ENCODE peak calls at places on chromosome 12, in ten cellular contexts. M, V, B, H, T, N, X, S, W and U are unnamed samples.
A peak's percentile ranks its signal among the peaks of the same experiment; 100 is the strongest.

GRCh38 chr12:71164877-71165197 is 7.0 kb upstream of the TSPAN8 start:
- DNase-seq in M (no peak), V (no peak), B (no peak), H (peak; percentile 48), T (peak; percentile 5), N (no peak), X (no peak), S (peak; percentile 48), W (no peak), U (peak; percentile 72)

GRCh38 chr12:107352347-107353081 is 259.2 kb upstream of the CRY1 start:
- DNase-seq in M (no peak), V (no peak), B (no peak), H (no peak), T (no peak), N (no peak), X (no peak), S (no peak), W (no peak), U (no peak)

GRCh38 chr12:31265722-31266121 is 60.2 kb downstream of the SINHCAF start:
- DNase-seq in M (no peak), V (no peak), B (no peak), H (no peak), T (no peak), N (peak; percentile 45), X (no peak), S (no peak), W (no peak), U (no peak)

GRCh38 chr12:132657004-132657727 is 30.0 kb downstream of the POLE start:
- DNase-seq in M (no peak), V (no peak), B (no peak), H (no peak), T (no peak), N (no peak), X (no peak), S (no peak), W (no peak), U (no peak)

GRCh38 chr12:96141216-96141944 is 52.8 kb upstream of the ELK3 start:
- DNase-seq in M (no peak), V (peak; percentile 71), B (peak; percentile 38), H (no peak), T (no peak), N (no peak), X (no peak), S (no peak), W (no peak), U (peak; percentile 38)

GRCh38 chr12:97556201-97556824 is 93.7 kb downstream of the RMST start:
- DNase-seq in M (peak; percentile 31), V (no peak), B (peak; percentile 33), H (no peak), T (peak; percentile 58), N (no peak), X (no peak), S (peak; percentile 84), W (peak; percentile 87), U (peak; percentile 19)

GRCh38 chr12:79098530-79098929 is 234.0 kb downstream of the SYT1 start:
- DNase-seq in M (no peak), V (no peak), B (no peak), H (no peak), T (no peak), N (no peak), X (no peak), S (no peak), W (no peak), U (no peak)

GRCh38 chr12:52251367-52252055 is 18.5 kb downstream of the KRT7 start:
- DNase-seq in M (no peak), V (no peak), B (no peak), H (no peak), T (no peak), N (no peak), X (no peak), S (peak; percentile 30), W (no peak), U (no peak)

GRCh38 chr12:2248087-2248900 is 195.5 kb downstream of the CACNA1C start:
- DNase-seq in M (no peak), V (peak; percentile 91), B (peak; percentile 45), H (peak; percentile 23), T (no peak), N (no peak), X (no peak), S (no peak), W (no peak), U (peak; percentile 39)

GRCh38 chr12:121787063-121787774 is 6.3 kb downstream of the RHOF start:
- DNase-seq in M (no peak), V (no peak), B (peak; percentile 51), H (peak; percentile 59), T (no peak), N (peak; percentile 91), X (no peak), S (peak; percentile 57), W (peak; percentile 98), U (no peak)

GRCh38 chr12:54360717-54361456 is 3.4 kb downstream of the GPR84 start:
- DNase-seq in M (peak; percentile 95), V (peak; percentile 82), B (peak; percentile 82), H (peak; percentile 84), T (peak; percentile 64), N (peak; percentile 86), X (peak; percentile 71), S (peak; percentile 86), W (peak; percentile 89), U (peak; percentile 89)

GRCh38 chr12:121789800-121790748 is 3.4 kb downstream of the RHOF start:
- DNase-seq in M (no peak), V (peak; percentile 34), B (peak; percentile 75), H (peak; percentile 87), T (no peak), N (peak; percentile 99), X (no peak), S (peak; percentile 87), W (peak; percentile 46), U (no peak)

GRCh38 chr12:98788396-98788795 is 143.3 kb downstream of the APAF1 start:
- DNase-seq in M (no peak), V (no peak), B (no peak), H (no peak), T (no peak), N (no peak), X (no peak), S (no peak), W (no peak), U (no peak)

GRCh38 chr12:122947352-122947792 is 18.9 kb downstream of the ABCB9 start:
- DNase-seq in M (no peak), V (no peak), B (peak; percentile 58), H (peak; percentile 72), T (no peak), N (no peak), X (peak; percentile 41), S (no peak), W (no peak), U (no peak)

GRCh38 chr12:66241061-66242043 is 52.3 kb downstream of the IRAK3 start:
- DNase-seq in M (no peak), V (peak; percentile 83), B (no peak), H (no peak), T (peak; percentile 61), N (no peak), X (no peak), S (peak; percentile 40), W (no peak), U (no peak)

GRCh38 chr12:1974812-1975211 is 29.4 kb downstream of the DCP1B start:
- DNase-seq in M (no peak), V (no peak), B (no peak), H (no peak), T (no peak), N (no peak), X (no peak), S (no peak), W (no peak), U (no peak)

GRCh38 chr12:13175499-13175898 is 21.0 kb upstream of the EMP1 start:
- DNase-seq in M (no peak), V (no peak), B (no peak), H (no peak), T (peak; percentile 82), N (no peak), X (no peak), S (peak; percentile 66), W (no peak), U (peak; percentile 35)

GRCh38 chr12:31872831-31873604 is 86.2 kb upstream of the RESF1 start:
- DNase-seq in M (no peak), V (no peak), B (no peak), H (no peak), T (no peak), N (no peak), X (no peak), S (no peak), W (no peak), U (no peak)

GRCh38 chr12:24363177-24363754 is 413.8 kb upstream of the SOX5 start:
- DNase-seq in M (no peak), V (no peak), B (no peak), H (no peak), T (no peak), N (no peak), X (no peak), S (no peak), W (peak; percentile 23), U (no peak)

GRCh38 chr12:69338120-69338859 is 9.9 kb upstream of the LYZ start:
- DNase-seq in M (no peak), V (no peak), B (no peak), H (no peak), T (no peak), N (no peak), X (no peak), S (no peak), W (no peak), U (no peak)
- H3K4me1 ChIP-seq in M (peaks cover 12% of the 10 kb centered on the region), V (no peaks in the 10 kb centered on the region), B (no peaks in the 10 kb centered on the region), H (peaks cover under 1% of the 10 kb centered on the region), T (no peaks in the 10 kb centered on the region), N (no peaks in the 10 kb centered on the region), X (no peaks in the 10 kb centered on the region), S (no peaks in the 10 kb centered on the region), W (no peaks in the 10 kb centered on the region), U (peaks cover 4% of the 10 kb centered on the region)

GRCh38 chr12:46382974-46383653 is 10.5 kb upstream of the SLC38A2 start:
- DNase-seq in M (peak; percentile 90), V (peak; percentile 97), B (peak; percentile 98), H (peak; percentile 98), T (peak; percentile 95), N (peak; percentile 98), X (peak; percentile 96), S (peak; percentile 98), W (peak; percentile 98), U (peak; percentile 99)
- TF ChIP-seq CTCF in M (peak; percentile 31), V (no peak), B (peak; percentile 18), H (no peak), T (peak; percentile 8), N (no peak), X (no peak), S (peak; percentile 40), W (no peak), U (no peak)

GRCh38 chr12:10889226-10889625 is 5.2 kb upstream of the PRH1 start:
- DNase-seq in M (no peak), V (no peak), B (no peak), H (no peak), T (no peak), N (no peak), X (no peak), S (no peak), W (no peak), U (no peak)
- H3K4me1 ChIP-seq in M (no peaks in the 10 kb centered on the region), V (no peaks in the 10 kb centered on the region), B (no peaks in the 10 kb centered on the region), H (peaks cover 8% of the 10 kb centered on the region), T (no peaks in the 10 kb centered on the region), N (no peaks in the 10 kb centered on the region), X (no peaks in the 10 kb centered on the region), S (no peaks in the 10 kb centered on the region), W (no peaks in the 10 kb centered on the region), U (peaks cover 23% of the 10 kb centered on the region)

GRCh38 chr12:60981473-60981872 is 1278.7 kb upstream of the USP15 start:
- DNase-seq in M (peak; percentile 42), V (no peak), B (no peak), H (no peak), T (no peak), N (no peak), X (no peak), S (no peak), W (no peak), U (no peak)

GRCh38 chr12:60980558-60980957 is 1279.6 kb upstream of the USP15 start:
- DNase-seq in M (peak; percentile 43), V (no peak), B (no peak), H (no peak), T (no peak), N (no peak), X (no peak), S (no peak), W (no peak), U (no peak)

GRCh38 chr12:60977966-60978365 is 1282.2 kb upstream of the USP15 start:
- DNase-seq in M (peak; percentile 69), V (no peak), B (no peak), H (no peak), T (peak; percentile 7), N (no peak), X (no peak), S (peak; percentile 24), W (no peak), U (no peak)
- TF ChIP-seq CTCF in M (peak; percentile 69), V (no peak), B (no peak), H (no peak), T (peak; percentile 53), N (no peak), X (no peak), S (peak; percentile 48), W (no peak), U (peak; percentile 16)